ENCODE peak calls at places on chromosomes 2 and 18, in six cellular contexts. One of them, this sample, is unnamed.

GRCh38 chr2:55555977-55556376 is 36.5 kb downstream of the CFAP36 start:
- DNase-seq in GM19239: no peak
- DNase-seq in hippocampal formation: no peak
- DNase-seq in activated naive CD4-positive, alpha-beta T cell: no peak
- DNase-seq in AG04450: no peak
- DNase-seq in OCI-M1: no peak
- DNase-seq in this sample: no peak

GRCh38 chr2:182593394-182593707 is 122.7 kb upstream of the DNAJC10 start:
- DNase-seq in AG04450: peak
- DNase-seq in activated naive CD4-positive, alpha-beta T cell: no peak
- DNase-seq in GM19239: no peak
- DNase-seq in hippocampal formation: no peak
- DNase-seq in OCI-M1: no peak
- DNase-seq in this sample: no peak

GRCh38 chr2:39504790-39505335 is 67.8 kb upstream of the MAP4K3 start:
- DNase-seq in OCI-M1: no peak
- DNase-seq in activated naive CD4-positive, alpha-beta T cell: no peak
- DNase-seq in GM19239: no peak
- DNase-seq in hippocampal formation: no peak
- DNase-seq in AG04450: no peak
- DNase-seq in this sample: no peak

GRCh38 chr2:10842506-10842905 is 29.9 kb upstream of the PDIA6 start:
- DNase-seq in OCI-M1: no peak
- DNase-seq in AG04450: no peak
- DNase-seq in activated naive CD4-positive, alpha-beta T cell: no peak
- DNase-seq in GM19239: no peak
- DNase-seq in hippocampal formation: no peak
- DNase-seq in this sample: no peak

GRCh38 chr18:75612491-75612890 is 185.0 kb upstream of the SMIM21 start:
- DNase-seq in GM19239: no peak
- DNase-seq in OCI-M1: no peak
- DNase-seq in hippocampal formation: no peak
- DNase-seq in AG04450: no peak
- DNase-seq in activated naive CD4-positive, alpha-beta T cell: no peak
- DNase-seq in this sample: no peak

GRCh38 chr18:26772691-26773090 is 92.8 kb downstream of the AQP4 start:
- DNase-seq in hippocampal formation: no peak
- DNase-seq in OCI-M1: no peak
- DNase-seq in AG04450: no peak
- DNase-seq in activated naive CD4-positive, alpha-beta T cell: no peak
- DNase-seq in GM19239: no peak
- DNase-seq in this sample: no peak

GRCh38 chr2:69309336-69310048 is 77.5 kb downstream of the GFPT1 start:
- DNase-seq in AG04450: no peak
- DNase-seq in hippocampal formation: no peak
- DNase-seq in OCI-M1: no peak
- DNase-seq in GM19239: no peak
- DNase-seq in activated naive CD4-positive, alpha-beta T cell: no peak
- DNase-seq in this sample: no peak

GRCh38 chr2:145638675-145639074 is 1118.8 kb upstream of the ZEB2 start:
- DNase-seq in GM19239: no peak
- DNase-seq in OCI-M1: peak
- DNase-seq in activated naive CD4-positive, alpha-beta T cell: no peak
- DNase-seq in AG04450: no peak
- DNase-seq in hippocampal formation: no peak
- DNase-seq in this sample: no peak

GRCh38 chr2:4976407-4976806 is 715.8 kb upstream of the SOX11 start:
- DNase-seq in hippocampal formation: no peak
- DNase-seq in activated naive CD4-positive, alpha-beta T cell: no peak
- DNase-seq in OCI-M1: no peak
- DNase-seq in AG04450: no peak
- DNase-seq in GM19239: no peak
- DNase-seq in this sample: no peak

GRCh38 chr2:18297536-18298058 is 262.9 kb downstream of the RDH14 start:
- DNase-seq in activated naive CD4-positive, alpha-beta T cell: no peak
- DNase-seq in AG04450: no peak
- DNase-seq in hippocampal formation: no peak
- DNase-seq in GM19239: no peak
- DNase-seq in OCI-M1: no peak
- DNase-seq in this sample: no peak

GRCh38 chr2:59594671-59595222 is 958.7 kb downstream of the BCL11A start:
- DNase-seq in activated naive CD4-positive, alpha-beta T cell: no peak
- DNase-seq in hippocampal formation: no peak
- DNase-seq in OCI-M1: no peak
- DNase-seq in GM19239: no peak
- DNase-seq in AG04450: no peak
- DNase-seq in this sample: no peak

GRCh38 chr18:55286257-55286825 is 301.7 kb downstream of the TCF4 start:
- DNase-seq in OCI-M1: no peak
- DNase-seq in GM19239: no peak
- DNase-seq in activated naive CD4-positive, alpha-beta T cell: no peak
- DNase-seq in hippocampal formation: no peak
- DNase-seq in AG04450: no peak
- DNase-seq in this sample: no peak

GRCh38 chr2:239476029-239476756 is 75.4 kb upstream of the HDAC4 start:
- DNase-seq in hippocampal formation: no peak
- DNase-seq in OCI-M1: no peak
- DNase-seq in activated naive CD4-positive, alpha-beta T cell: no peak
- DNase-seq in AG04450: no peak
- DNase-seq in GM19239: no peak
- DNase-seq in this sample: no peak

GRCh38 chr2:105426626-105427292 is 27.9 kb upstream of the FHL2 start:
- DNase-seq in OCI-M1: peak
- DNase-seq in hippocampal formation: no peak
- DNase-seq in activated naive CD4-positive, alpha-beta T cell: no peak
- DNase-seq in AG04450: no peak
- DNase-seq in GM19239: no peak
- DNase-seq in this sample: no peak